ENCODE peak calls at places on chromosomes 6 and 20, in seven cellular contexts. K, N, A, M, V, S and P are unnamed samples.

GRCh38 chr6:13009031-13009430 is 292.5 kb downstream of the PHACTR1 start:
- DNase-seq in K (no peak), N (no peak), A (no peak), M (no peak), V (no peak), S (no peak), P (no peak)

GRCh38 chr6:112409311-112409710 is 62.2 kb downstream of the RFPL4B start:
- DNase-seq in K (no peak), N (no peak), A (no peak), M (no peak), V (no peak), S (no peak), P (no peak)

GRCh38 chr6:39043776-39044175 is 4.8 kb upstream of the GLP1R start:
- DNase-seq in K (no peak), N (no peak), A (no peak), M (no peak), V (no peak), S (peak), P (no peak)

GRCh38 chr20:54295686-54296085 is 87.8 kb downstream of the PFDN4 start:
- DNase-seq in K (no peak), N (no peak), A (no peak), M (no peak), V (no peak), S (no peak), P (no peak)

GRCh38 chr6:131519670-131520436 is 53.2 kb upstream of the ARG1 start:
- DNase-seq in K (peak), N (peak), A (peak), M (peak), V (no peak), S (no peak), P (no peak)

GRCh38 chr6:138378463-138378862 is 758 bp downstream of the SMIM28 start:
- DNase-seq in K (no peak), N (no peak), A (no peak), M (no peak), V (no peak), S (no peak), P (no peak)

GRCh38 chr6:170137176-170137891 is 153.5 kb downstream of the DLL1 start:
- DNase-seq in K (no peak), N (no peak), A (no peak), M (peak), V (no peak), S (peak), P (no peak)

GRCh38 chr20:46935394-46936017 is 40.9 kb downstream of the EYA2 start:
- DNase-seq in K (no peak), N (no peak), A (no peak), M (no peak), V (no peak), S (no peak), P (no peak)

GRCh38 chr20:50315811-50316551 is 125.4 kb downstream of the CEBPB start:
- DNase-seq in K (no peak), N (no peak), A (no peak), M (no peak), V (no peak), S (peak), P (no peak)

GRCh38 chr6:41200296-41200900 is 551 bp downstream of the TREML2 start:
- DNase-seq in K (peak), N (no peak), A (no peak), M (peak), V (peak), S (no peak), P (no peak)

GRCh38 chr6:162108041-162108440 is 619.5 kb downstream of the PRKN start:
- DNase-seq in K (no peak), N (no peak), A (no peak), M (no peak), V (no peak), S (no peak), P (no peak)

GRCh38 chr6:20211941-20212391 is 303 bp downstream of the MBOAT1 start:
- DNase-seq in K (peak), N (no peak), A (peak), M (no peak), V (no peak), S (no peak), P (no peak)

GRCh38 chr6:170516783-170517616 is 36.1 kb downstream of the PSMB1 start:
- DNase-seq in K (peak), N (peak), A (peak), M (peak), V (no peak), S (no peak), P (peak)

GRCh38 chr20:47368301-47368700 is 11.8 kb upstream of the ZMYND8 start:
- DNase-seq in K (no peak), N (no peak), A (no peak), M (no peak), V (no peak), S (no peak), P (no peak)

GRCh38 chr6:16108419-16108818 is 20.5 kb upstream of the MYLIP start:
- DNase-seq in K (no peak), N (no peak), A (no peak), M (no peak), V (no peak), S (no peak), P (no peak)

GRCh38 chr6:44859901-44860410 is 468.2 kb upstream of the RUNX2 start:
- DNase-seq in K (no peak), N (no peak), A (no peak), M (no peak), V (no peak), S (no peak), P (no peak)

GRCh38 chr6:104506429-104506828 is 353.3 kb downstream of the HACE1 start:
- DNase-seq in K (no peak), N (no peak), A (no peak), M (no peak), V (no peak), S (no peak), P (no peak)

GRCh38 chr6:4804095-4804494 is 27.9 kb downstream of the CDYL start:
- DNase-seq in K (peak), N (peak), A (peak), M (peak), V (no peak), S (no peak), P (no peak)

GRCh38 chr6:169965239-169965638 is 213.8 kb downstream of the ERMARD start:
- DNase-seq in K (no peak), N (no peak), A (no peak), M (no peak), V (no peak), S (no peak), P (no peak)

GRCh38 chr20:59948828-59949720 is 8.9 kb downstream of the FAM217B start:
- DNase-seq in K (peak), N (peak), A (peak), M (peak), V (no peak), S (no peak), P (no peak)

GRCh38 chr20:48630342-48631075 is 197.3 kb downstream of the PREX1 start:
- DNase-seq in K (no peak), N (no peak), A (no peak), M (no peak), V (no peak), S (no peak), P (no peak)